ENCODE peak calls at places on chromosomes 13 and 19, in six cellular contexts. Z is NCI-H446, B is upper lobe of left lung, M is HEK293T, E is RPMI8226, I is frontal cortex. Q is an unnamed sample.

GRCh38 chr19:13848811-13849241 is 28.1 kb upstream of the NANOS3 start:
- DNase-seq in B (no peak), E (no peak), Z (no peak), M (no peak), I (no peak), Q (no peak)

GRCh38 chr19:38155453-38155852 is 68.6 kb downstream of the DPF1 start:
- DNase-seq in M (no peak), I (peak; percentile 47), B (no peak), E (no peak), Z (no peak), Q (no peak)

GRCh38 chr13:24165746-24166145 is 5.2 kb downstream of the SPATA13 start:
- DNase-seq in E (no peak), Z (no peak), I (no peak), M (no peak), B (no peak), Q (no peak)

GRCh38 chr13:48624858-48625257 is 28.9 kb upstream of the CYSLTR2 start:
- DNase-seq in I (no peak), M (no peak), E (no peak), Z (no peak), B (no peak), Q (no peak)

GRCh38 chr19:9996541-9996940 is 13.8 kb downstream of the COL5A3 start:
- DNase-seq in E (no peak), B (no peak), M (no peak), I (no peak), Z (no peak), Q (no peak)

GRCh38 chr19:19120308-19121156 is 17.7 kb downstream of the TMEM161A start:
- DNase-seq in I (no peak), B (no peak), Z (no peak), E (no peak), M (peak; percentile 95), Q (no peak)

GRCh38 chr19:13096968-13097330 is 5.7 kb downstream of the LYL1 start:
- DNase-seq in I (peak; percentile 58), Z (no peak), B (no peak), M (no peak), E (no peak), Q (no peak)

GRCh38 chr13:91722267-91722884 is 324.0 kb downstream of the GPC5 start:
- DNase-seq in M (peak; percentile 49), Z (no peak), B (no peak), I (peak; percentile 1), E (peak; percentile 43), Q (no peak)

GRCh38 chr13:45950343-45950995 is 98.9 kb upstream of the SIAH3 start:
- DNase-seq in E (no peak), Z (no peak), I (no peak), M (no peak), B (no peak), Q (no peak)

GRCh38 chr13:96025283-96025682 is 27.9 kb downstream of the UGGT2 start:
- DNase-seq in E (no peak), I (no peak), B (no peak), M (no peak), Z (no peak), Q (no peak)

GRCh38 chr13:60411464-60411863 is 14.4 kb downstream of the TDRD3 start:
- DNase-seq in E (no peak), I (no peak), Z (no peak), M (no peak), B (no peak), Q (no peak)

GRCh38 chr19:12665281-12665573 is 1.3 kb downstream of the MAN2B1 start:
- DNase-seq in E (no peak), B (no peak), M (no peak), Z (no peak), I (no peak), Q (no peak)

GRCh38 chr19:35991731-35992450 is 3.1 kb upstream of the SDHAF1 start:
- DNase-seq in I (no peak), Z (no peak), M (no peak), E (no peak), B (no peak), Q (no peak)

GRCh38 chr19:55067869-55068268 is 4.9 kb upstream of the RDH13 start:
- DNase-seq in B (no peak), M (no peak), I (no peak), E (no peak), Z (no peak), Q (no peak)

GRCh38 chr19:39937094-39937493 is 2.7 kb upstream of the FCGBP start:
- DNase-seq in I (no peak), M (no peak), E (no peak), Z (no peak), B (no peak), Q (no peak)

GRCh38 chr19:51493776-51494175 is 7.8 kb downstream of the SIGLEC12 start:
- DNase-seq in E (no peak), M (no peak), I (no peak), B (no peak), Z (no peak), Q (no peak)

GRCh38 chr13:27139565-27139964 is 32.0 kb downstream of the USP12 start:
- DNase-seq in I (no peak), Z (no peak), E (no peak), M (no peak), B (no peak), Q (no peak)

GRCh38 chr19:29887498-29887897 is 54.5 kb upstream of the URI1 start:
- DNase-seq in Z (no peak), B (no peak), E (no peak), M (no peak), I (no peak), Q (no peak)

GRCh38 chr13:49110122-49110831 is 109.9 kb upstream of the MLNR start:
- DNase-seq in M (peak; percentile 78), I (peak; percentile 31), E (no peak), B (no peak), Z (peak; percentile 58), Q (peak; percentile 64)

GRCh38 chr13:94093652-94094310 is 385.7 kb downstream of the DCT start:
- DNase-seq in B (no peak), E (no peak), Z (no peak), M (no peak), I (no peak), Q (no peak)

GRCh38 chr19:19034204-19034624 is 811 bp downstream of the ARMC6 start:
- DNase-seq in E (peak; percentile 91), M (peak; percentile 77), I (peak; percentile 29), B (no peak), Z (peak; percentile 86), Q (peak; percentile 73)

GRCh38 chr13:94154362-94154761 is 325.1 kb downstream of the DCT start:
- DNase-seq in Z (no peak), B (no peak), M (no peak), I (no peak), E (no peak), Q (no peak)

GRCh38 chr13:94712287-94712811 is at the start of gene SOX21:
- DNase-seq in I (no peak), B (no peak), Z (no peak), E (no peak), M (peak; percentile 48), Q (no peak)

GRCh38 chr19:18160441-18160791 is 7.5 kb downstream of the PIK3R2 start:
- DNase-seq in I (no peak), B (no peak), Z (no peak), E (no peak), M (no peak), Q (no peak)

GRCh38 chr19:57786906-57787305 is 17.4 kb downstream of the ZNF586 start:
- DNase-seq in Z (no peak), I (no peak), M (no peak), B (no peak), E (no peak), Q (no peak)

GRCh38 chr19:29965529-29965928 is 23.5 kb downstream of the URI1 start:
- DNase-seq in E (no peak), B (no peak), M (no peak), Z (no peak), I (no peak), Q (no peak)

GRCh38 chr13:49759503-49759902 is 33.0 kb downstream of the KPNA3 start:
- DNase-seq in Z (no peak), I (no peak), M (no peak), E (no peak), B (no peak), Q (no peak)

GRCh38 chr19:29663861-29664752 is 1.2 kb upstream of the PLEKHF1 start:
- DNase-seq in B (no peak), Z (no peak), E (no peak), M (no peak), I (no peak), Q (no peak)

GRCh38 chr13:45419945-45420344 is 1.8 kb upstream of the SLC25A30 start:
- DNase-seq in M (no peak), Z (no peak), I (no peak), B (no peak), E (no peak), Q (no peak)

GRCh38 chr13:67416047-67416925 is 186.2 kb upstream of the PCDH9 start:
- DNase-seq in Z (no peak), B (peak; percentile 74), M (peak; percentile 96), I (no peak), E (peak; percentile 15), Q (no peak)

Q was measured in SW 1271.